ENCODE peak calls at places on chromosome 12, in seven cellular contexts. F is IMR-90, L is mesendoderm, W is neuronal stem cell, G is H1, D is mesenchymal stem cell, H is trophoblast cell. B is an unnamed sample.

GRCh38 chr12:103771466-103771865 is 69.6 kb downstream of the NT5DC3 start:
- DNase-seq in W (no peak), D (peak; percentile 60), L (peak; percentile 84), F (peak; percentile 44), G (peak; percentile 38), H (peak; percentile 29), B (peak; percentile 81)

GRCh38 chr12:106045251-106045674 is 93.5 kb downstream of the NUAK1 start:
- DNase-seq in H (no peak), G (no peak), F (no peak), D (peak; percentile 34), W (no peak), L (no peak), B (no peak)

GRCh38 chr12:6539276-6540134 is 5.2 kb downstream of the GAPDH start:
- DNase-seq in F (peak; percentile 38), G (no peak), H (peak; percentile 45), L (peak; percentile 38), W (no peak), D (peak; percentile 70), B (peak; percentile 46)

GRCh38 chr12:6866920-6867406 is 368 bp upstream of the TPI1 start:
- DNase-seq in L (no peak), D (no peak), H (no peak), F (no peak), W (no peak), G (no peak), B (no peak)

GRCh38 chr12:105214141-105214540 is 21.8 kb downstream of the APPL2 start:
- DNase-seq in D (peak; percentile 65), F (peak; percentile 40), L (no peak), W (no peak), H (peak; percentile 53), G (no peak), B (no peak)

GRCh38 chr12:49264873-49265792 is at the start of gene TUBA1C:
- DNase-seq in W (peak; percentile 85), D (peak; percentile 94), L (peak; percentile 98), G (peak; percentile 85), F (peak; percentile 95), H (peak; percentile 92), B (peak; percentile 97)

GRCh38 chr12:49489720-49490119 is 49.1 kb upstream of the KCNH3 start:
- DNase-seq in G (no peak), W (no peak), F (peak; percentile 92), D (peak; percentile 51), H (no peak), L (no peak), B (no peak)

GRCh38 chr12:1013618-1014489 is 22.8 kb downstream of the ERC1 start:
- DNase-seq in G (no peak), W (no peak), H (peak; percentile 23), L (peak; percentile 48), D (peak; percentile 88), F (peak; percentile 87), B (no peak)

GRCh38 chr12:29431516-29431915 is 50.5 kb upstream of the ERGIC2 start:
- DNase-seq in H (no peak), W (no peak), L (no peak), F (no peak), D (no peak), G (no peak), B (no peak)

GRCh38 chr12:70982991-70983390 is 62.5 kb upstream of the PTPRR start:
- DNase-seq in F (peak; percentile 19), H (no peak), D (peak; percentile 79), L (peak; percentile 37), W (no peak), G (no peak), B (no peak)

GRCh38 chr12:110670161-110670701 is 18.7 kb downstream of the HVCN1 start:
- DNase-seq in L (no peak), G (no peak), W (no peak), H (no peak), D (no peak), F (no peak), B (no peak)

GRCh38 chr12:6699259-6699988 is 1.2 kb downstream of the PIANP start:
- DNase-seq in L (no peak), G (no peak), F (no peak), H (no peak), D (no peak), W (no peak), B (no peak)

GRCh38 chr12:70180140-70180539 is 63.1 kb upstream of the CNOT2 start:
- DNase-seq in W (no peak), F (no peak), D (no peak), L (no peak), G (no peak), H (no peak), B (no peak)

GRCh38 chr12:50574621-50575348 is 70.0 kb downstream of the DIP2B start:
- DNase-seq in D (no peak), W (no peak), H (no peak), G (no peak), L (no peak), F (peak; percentile 32), B (no peak)

GRCh38 chr12:2582631-2583616 is 211.8 kb upstream of the FKBP4 start:
- DNase-seq in W (peak; percentile 60), D (peak; percentile 50), H (peak; percentile 47), G (peak; percentile 23), F (peak; percentile 36), L (peak; percentile 52), B (peak; percentile 82)

GRCh38 chr12:79689477-79690155 is 1.1 kb downstream of the PAWR start:
- DNase-seq in W (peak; percentile 42), H (peak; percentile 45), F (peak; percentile 55), D (peak; percentile 77), G (no peak), L (peak; percentile 83), B (peak; percentile 57)

GRCh38 chr12:10070380-10070779 is 28.4 kb downstream of the CLEC1A start:
- DNase-seq in D (no peak), W (no peak), G (no peak), F (no peak), L (no peak), H (no peak), B (no peak)

GRCh38 chr12:50725011-50725899 is 38.6 kb upstream of the ATF1 start:
- DNase-seq in L (no peak), F (peak; percentile 35), W (no peak), D (no peak), H (no peak), G (no peak), B (no peak)

GRCh38 chr12:62259993-62260732 is at the start of gene USP15:
- DNase-seq in W (peak; percentile 94), F (peak; percentile 97), G (peak; percentile 88), L (peak; percentile 98), H (peak; percentile 92), D (peak; percentile 98), B (peak; percentile 98)

GRCh38 chr12:124321040-124321481 is 26.2 kb downstream of the RFLNA start:
- DNase-seq in L (peak; percentile 57), D (peak; percentile 62), F (peak; percentile 39), H (peak; percentile 69), W (peak; percentile 26), G (peak; percentile 33), B (peak; percentile 85)

GRCh38 chr12:10661338-10661737 is 12.5 kb downstream of the STYK1 start:
- DNase-seq in H (no peak), L (no peak), G (no peak), W (no peak), F (peak; percentile 47), D (no peak), B (no peak)

GRCh38 chr12:112431965-112432364 is 13.2 kb downstream of the PTPN11 start:
- DNase-seq in F (no peak), D (no peak), W (no peak), L (no peak), H (no peak), G (no peak), B (no peak)
- H3K18ac ChIP-seq in F (no peak overlapping the region), D (no peak overlapping the region), W (no peak overlapping the region), L (no peak overlapping the region), H (no peak overlapping the region), G (no peak overlapping the region), B (no peak overlapping the region)

GRCh38 chr12:46944104-46944503 is 118.3 kb upstream of the SLC38A4 start:
- DNase-seq in F (peak; percentile 82), H (peak; percentile 9), G (no peak), L (no peak), D (peak; percentile 76), W (no peak), B (no peak)

GRCh38 chr12:46945591-46945990 is 119.8 kb upstream of the SLC38A4 start:
- DNase-seq in W (no peak), D (no peak), G (no peak), H (no peak), L (no peak), F (no peak), B (no peak)

GRCh38 chr12:46946137-46946536 is 120.3 kb upstream of the SLC38A4 start:
- DNase-seq in D (peak; percentile 57), F (peak; percentile 95), W (no peak), H (no peak), L (no peak), G (no peak), B (no peak)

GRCh38 chr12:46942579-46942978 is 116.8 kb upstream of the SLC38A4 start:
- DNase-seq in D (no peak), F (peak; percentile 79), W (no peak), G (no peak), H (peak; percentile 47), L (no peak), B (no peak)

DNA sequence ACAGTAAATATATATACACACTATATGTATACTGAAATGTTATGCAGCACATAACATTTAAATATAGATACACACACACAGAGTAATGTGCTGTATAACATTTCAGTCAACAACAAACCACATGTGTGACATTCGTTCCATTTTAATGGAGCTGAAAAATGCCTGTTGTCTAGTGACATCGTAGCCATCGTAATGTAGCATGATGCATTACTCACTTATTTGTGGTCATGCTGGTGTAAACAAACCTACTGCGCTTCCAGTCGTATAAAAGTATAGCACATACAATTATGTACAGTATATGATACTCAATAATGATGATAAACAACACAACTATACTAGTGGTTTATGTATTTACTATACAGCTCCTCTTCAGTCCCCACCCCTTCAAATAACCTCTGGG is 119.0 kb upstream of the SLC38A4 start:
- DNase-seq in D (peak; percentile 79), G (no peak), W (no peak), L (no peak), F (no peak), H (peak; percentile 30), B (no peak)
- H3K18ac ChIP-seq in D (no peak overlapping the region), G (no peak overlapping the region), W (no peak overlapping the region), L (no peak overlapping the region), F (no peak overlapping the region), H (no peak overlapping the region), B (no peak overlapping the region)

DNA sequence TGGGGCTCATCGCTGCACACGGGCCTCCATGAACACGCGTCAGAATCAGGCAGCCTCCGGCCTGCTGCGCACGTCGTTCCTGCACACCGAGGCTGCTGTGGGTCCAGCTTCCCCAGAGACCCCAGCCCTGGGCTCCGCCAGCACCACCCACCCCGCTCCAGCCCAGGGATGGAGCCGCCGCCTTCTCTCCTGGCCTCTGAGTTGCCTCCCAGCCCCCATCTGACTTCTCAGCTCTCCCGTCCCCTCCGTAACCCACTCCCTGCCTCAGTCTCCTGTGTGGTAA is 253.9 kb upstream of the SFSWAP start:
- DNase-seq in F (no peak), W (no peak), H (no peak), D (no peak), G (no peak), L (no peak), B (no peak)
- H3K18ac ChIP-seq in F (no peak overlapping the region), W (no peak overlapping the region), H (no peak overlapping the region), D (no peak overlapping the region), G (no peak overlapping the region), L (no peak overlapping the region), B (no peak overlapping the region)

DNA sequence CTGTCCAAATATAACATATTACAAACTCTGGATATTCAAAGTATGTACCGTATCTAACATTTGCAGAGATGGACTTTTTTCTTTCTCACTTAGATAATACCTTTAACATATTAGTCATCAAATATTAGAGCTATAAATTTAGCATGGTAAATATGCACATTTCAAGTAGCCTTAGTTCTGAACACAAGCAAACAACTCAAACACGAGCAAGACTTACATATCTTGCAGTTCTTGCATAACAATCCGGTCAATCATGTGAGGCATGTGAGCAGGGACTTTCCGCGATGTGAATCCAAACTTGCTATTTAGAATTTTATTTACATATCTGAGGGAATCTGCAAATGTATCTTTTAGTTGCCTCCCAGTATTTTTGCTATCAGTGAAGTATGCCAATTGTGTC is 22.1 kb upstream of the SYCP3 start:
- DNase-seq in F (peak; percentile 79), H (peak; percentile 74), L (no peak), D (peak; percentile 17), G (no peak), W (no peak), B (no peak)
- H3K18ac ChIP-seq in F (no peak overlapping the region), H (no peak overlapping the region), L (no peak overlapping the region), D (no peak overlapping the region), G (no peak overlapping the region), W (no peak overlapping the region), B (no peak overlapping the region)